ENCODE peak calls at places on chromosomes 16 and 17, in four cellular contexts. N is NCI-H1092 treated with DMSO at 0.1 percent for 48 hours, V is cardiac muscle cell, H is AG20443. E is an unnamed sample.

GRCh38 chr17:10600551-10600950 is 51.1 kb upstream of the MYH2 start:
- DNase-seq in N (no peak), V (peak), H (no peak), E (no peak)

GRCh38 chr16:85625053-85625452 is 11.9 kb downstream of the GSE1 start:
- DNase-seq in N (no peak), V (no peak), H (no peak), E (no peak)

GRCh38 chr16:19815418-19815817 is 69.2 kb downstream of the GPRC5B start:
- DNase-seq in N (no peak), V (no peak), H (no peak), E (no peak)

GRCh38 chr17:54007855-54008254 is 185.1 kb downstream of the KIF2B start:
- DNase-seq in N (no peak), V (no peak), H (no peak), E (no peak)

GRCh38 chr16:85720319-85720637 is 30.6 kb downstream of the C16orf74 start:
- DNase-seq in N (no peak), V (no peak), H (no peak), E (no peak)

GRCh38 chr17:78746949-78747269 is 35.2 kb downstream of the CYTH1 start:
- DNase-seq in N (no peak), V (no peak), H (no peak), E (no peak)

GRCh38 chr17:9020096-9020823 is 1.1 kb upstream of the NTN1 start:
- DNase-seq in N (no peak), V (no peak), H (no peak), E (no peak)

GRCh38 chr17:83050651-83051422 is 28.6 kb upstream of the METRNL start:
- DNase-seq in N (no peak), V (no peak), H (no peak), E (no peak)

GRCh38 chr17:79237448-79238053 is 162.9 kb downstream of the ENGASE start:
- DNase-seq in N (no peak), V (no peak), H (no peak), E (no peak)

GRCh38 chr17:38333635-38334295 is 10.0 kb downstream of the GPR179 start:
- DNase-seq in N (peak), V (peak), H (peak), E (peak)

GRCh38 chr16:54901606-54902005 is 29.1 kb upstream of the IRX5 start:
- DNase-seq in N (no peak), V (no peak), H (no peak), E (no peak)

GRCh38 chr16:50742521-50743150 is 750 bp downstream of the CYLD start:
- DNase-seq in N (peak), V (no peak), H (peak), E (peak)

GRCh38 chr16:68368602-68368944 is 57.8 kb downstream of the PRMT7 start:
- DNase-seq in N (no peak), V (no peak), H (no peak), E (no peak)

GRCh38 chr17:82170412-82170961 is 42.2 kb downstream of the CCDC57 start:
- DNase-seq in N (no peak), V (no peak), H (no peak), E (no peak)

GRCh38 chr17:35849469-35850348 is 19.0 kb downstream of the HEATR9 start:
- DNase-seq in N (peak), V (peak), H (peak), E (peak)

GRCh38 chr17:146546-146945 is 9.2 kb downstream of the SCGB1C2 start:
- DNase-seq in N (no peak), V (no peak), H (no peak), E (no peak)

GRCh38 chr16:11456741-11457140 is 111.5 kb downstream of the RMI2 start:
- DNase-seq in N (no peak), V (no peak), H (no peak), E (no peak)

GRCh38 chr17:77400445-77400870 is 259.7 kb downstream of the SEC14L1 start:
- DNase-seq in N (peak), V (peak), H (peak), E (peak)

GRCh38 chr17:77160032-77160876 is 19.5 kb downstream of the SEC14L1 start:
- DNase-seq in N (peak), V (no peak), H (no peak), E (no peak)

E was measured in naive thymus-derived CD8-positive, alpha-beta T cell.